ENCODE peak calls at places on chromosomes 12 and 14, in ten cellular contexts. One of them, this sample, is unnamed.
A peak's percentile ranks its signal among the peaks of the same experiment; 100 is the strongest.

GRCh38 chr14:103808403-103809001 is 38.9 kb downstream of the PPP1R13B start:
- DNase-seq in GM13976: peak; percentile 61
- DNase-seq in neural crest cell: peak; percentile 72
- DNase-seq in AG09319: peak; percentile 29
- DNase-seq in testis: peak; percentile 82
- DNase-seq in activated CD8-positive, alpha-beta T cell treated with anti-CD3 and anti-CD28 coated beads for 36 hours: peak; percentile 77
- DNase-seq in hepatocyte: peak; percentile 85
- DNase-seq in esophagus squamous epithelium: no peak
- DNase-seq in IMR-90: peak; percentile 65
- DNase-seq in AG04450: peak; percentile 20
- DNase-seq in this sample: peak; percentile 62

GRCh38 chr12:27940756-27941402 is 31.7 kb downstream of the PTHLH start:
- DNase-seq in AG09319: peak; percentile 42
- DNase-seq in hepatocyte: peak; percentile 81
- DNase-seq in esophagus squamous epithelium: peak; percentile 3
- DNase-seq in neural crest cell: peak; percentile 63
- DNase-seq in testis: peak; percentile 91
- DNase-seq in AG04450: peak; percentile 47
- DNase-seq in GM13976: peak; percentile 72
- DNase-seq in IMR-90: peak; percentile 82
- DNase-seq in activated CD8-positive, alpha-beta T cell treated with anti-CD3 and anti-CD28 coated beads for 36 hours: peak; percentile 90
- DNase-seq in this sample: peak; percentile 66

GRCh38 chr12:113942209-113942608 is 23.9 kb downstream of the RBM19 start:
- DNase-seq in esophagus squamous epithelium: no peak
- DNase-seq in IMR-90: no peak
- DNase-seq in GM13976: no peak
- DNase-seq in AG09319: no peak
- DNase-seq in activated CD8-positive, alpha-beta T cell treated with anti-CD3 and anti-CD28 coated beads for 36 hours: no peak
- DNase-seq in neural crest cell: no peak
- DNase-seq in hepatocyte: no peak
- DNase-seq in AG04450: no peak
- DNase-seq in testis: no peak
- DNase-seq in this sample: no peak

GRCh38 chr12:104604070-104604994 is 147.6 kb downstream of the CHST11 start:
- DNase-seq in esophagus squamous epithelium: no peak
- DNase-seq in IMR-90: peak; percentile 96
- DNase-seq in neural crest cell: peak; percentile 3
- DNase-seq in testis: peak; percentile 79
- DNase-seq in AG04450: peak; percentile 81
- DNase-seq in hepatocyte: peak; percentile 83
- DNase-seq in activated CD8-positive, alpha-beta T cell treated with anti-CD3 and anti-CD28 coated beads for 36 hours: peak; percentile 54
- DNase-seq in AG09319: peak; percentile 82
- DNase-seq in GM13976: peak; percentile 79
- DNase-seq in this sample: peak; percentile 76

GRCh38 chr12:121916719-121917118 is 1.7 kb upstream of the CFAP251 start:
- DNase-seq in neural crest cell: peak; percentile 19
- DNase-seq in AG04450: no peak
- DNase-seq in esophagus squamous epithelium: no peak
- DNase-seq in activated CD8-positive, alpha-beta T cell treated with anti-CD3 and anti-CD28 coated beads for 36 hours: peak; percentile 12
- DNase-seq in GM13976: no peak
- DNase-seq in AG09319: no peak
- DNase-seq in hepatocyte: peak; percentile 61
- DNase-seq in IMR-90: peak; percentile 67
- DNase-seq in testis: peak; percentile 33
- DNase-seq in this sample: no peak

GRCh38 chr12:104219361-104219892 is 3.8 kb downstream of the TXNRD1 start:
- DNase-seq in activated CD8-positive, alpha-beta T cell treated with anti-CD3 and anti-CD28 coated beads for 36 hours: no peak
- DNase-seq in AG04450: peak; percentile 92
- DNase-seq in IMR-90: peak; percentile 98
- DNase-seq in hepatocyte: peak; percentile 75
- DNase-seq in AG09319: peak; percentile 94
- DNase-seq in neural crest cell: no peak
- DNase-seq in testis: peak; percentile 52
- DNase-seq in esophagus squamous epithelium: no peak
- DNase-seq in GM13976: no peak
- DNase-seq in this sample: no peak

GRCh38 chr14:30243805-30244204 is 315.2 kb upstream of the G2E3 start:
- DNase-seq in hepatocyte: no peak
- DNase-seq in AG09319: no peak
- DNase-seq in AG04450: peak; percentile 20
- DNase-seq in IMR-90: peak; percentile 85
- DNase-seq in GM13976: no peak
- DNase-seq in testis: no peak
- DNase-seq in activated CD8-positive, alpha-beta T cell treated with anti-CD3 and anti-CD28 coated beads for 36 hours: no peak
- DNase-seq in neural crest cell: no peak
- DNase-seq in esophagus squamous epithelium: no peak
- DNase-seq in this sample: no peak

GRCh38 chr12:120944645-120945217 is 33.6 kb upstream of the HNF1A start:
- DNase-seq in GM13976: peak; percentile 71
- DNase-seq in testis: peak; percentile 62
- DNase-seq in hepatocyte: peak; percentile 68
- DNase-seq in IMR-90: peak; percentile 18
- DNase-seq in AG09319: no peak
- DNase-seq in AG04450: peak; percentile 10
- DNase-seq in neural crest cell: peak; percentile 67
- DNase-seq in esophagus squamous epithelium: no peak
- DNase-seq in activated CD8-positive, alpha-beta T cell treated with anti-CD3 and anti-CD28 coated beads for 36 hours: peak; percentile 86
- DNase-seq in this sample: peak; percentile 67

GRCh38 chr12:32502693-32503510 is 103.5 kb downstream of the FGD4 start:
- DNase-seq in AG09319: peak; percentile 69
- DNase-seq in AG04450: no peak
- DNase-seq in GM13976: no peak
- DNase-seq in esophagus squamous epithelium: no peak
- DNase-seq in IMR-90: peak; percentile 55
- DNase-seq in activated CD8-positive, alpha-beta T cell treated with anti-CD3 and anti-CD28 coated beads for 36 hours: no peak
- DNase-seq in hepatocyte: peak; percentile 25
- DNase-seq in neural crest cell: no peak
- DNase-seq in testis: peak; percentile 65
- DNase-seq in this sample: no peak

DNA sequence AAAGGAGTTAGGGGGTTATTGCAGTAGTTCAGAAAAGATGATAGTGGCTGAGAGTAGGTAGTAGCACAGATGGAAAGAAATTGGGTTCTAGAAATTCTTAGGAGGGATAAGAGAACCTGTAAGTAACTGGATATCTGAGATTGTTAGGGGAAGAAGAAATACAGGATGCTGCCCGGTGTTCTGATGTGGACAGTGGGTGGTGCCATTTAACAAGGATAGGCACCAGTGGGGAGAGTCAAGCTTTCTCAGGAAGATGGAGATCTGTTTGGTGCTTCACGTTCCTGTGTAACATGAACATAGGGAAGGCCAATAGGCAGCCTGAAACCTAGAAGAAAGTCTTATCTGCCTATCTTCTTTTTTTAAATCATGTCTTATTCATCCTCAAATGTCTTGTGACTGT is 245.9 kb downstream of the NPAS3 start:
- DNase-seq in neural crest cell: no peak
- DNase-seq in testis: no peak
- DNase-seq in GM13976: no peak
- DNase-seq in AG09319: no peak
- DNase-seq in hepatocyte: no peak
- DNase-seq in activated CD8-positive, alpha-beta T cell treated with anti-CD3 and anti-CD28 coated beads for 36 hours: no peak
- DNase-seq in esophagus squamous epithelium: no peak
- DNase-seq in IMR-90: no peak
- DNase-seq in AG04450: no peak
- DNase-seq in this sample: no peak
- TF ChIP-seq CTCF in neural crest cell: no peak
- TF ChIP-seq CTCF in testis: no peak
- TF ChIP-seq CTCF in GM13976: no peak
- TF ChIP-seq CTCF in AG09319: peak; percentile 22
- TF ChIP-seq CTCF in hepatocyte: peak; percentile 22
- TF ChIP-seq CTCF in activated CD8-positive, alpha-beta T cell treated with anti-CD3 and anti-CD28 coated beads for 36 hours: no peak
- TF ChIP-seq CTCF in esophagus squamous epithelium: no peak
- TF ChIP-seq CTCF in IMR-90: no peak
- TF ChIP-seq CTCF in AG04450: no peak
- TF ChIP-seq CTCF in this sample: no peak

GRCh38 chr12:57896139-57896436 is 45.3 kb upstream of the ATP23 start:
- DNase-seq in AG09319: no peak
- DNase-seq in neural crest cell: no peak
- DNase-seq in activated CD8-positive, alpha-beta T cell treated with anti-CD3 and anti-CD28 coated beads for 36 hours: no peak
- DNase-seq in hepatocyte: no peak
- DNase-seq in testis: peak; percentile 49
- DNase-seq in IMR-90: no peak
- DNase-seq in GM13976: no peak
- DNase-seq in AG04450: no peak
- DNase-seq in esophagus squamous epithelium: no peak
- DNase-seq in this sample: no peak
- TF ChIP-seq CTCF in AG09319: no peak
- TF ChIP-seq CTCF in neural crest cell: no peak
- TF ChIP-seq CTCF in activated CD8-positive, alpha-beta T cell treated with anti-CD3 and anti-CD28 coated beads for 36 hours: no peak
- TF ChIP-seq CTCF in hepatocyte: peak; percentile 20
- TF ChIP-seq CTCF in testis: no peak
- TF ChIP-seq CTCF in IMR-90: no peak
- TF ChIP-seq CTCF in GM13976: no peak
- TF ChIP-seq CTCF in AG04450: no peak
- TF ChIP-seq CTCF in esophagus squamous epithelium: no peak
- TF ChIP-seq CTCF in this sample: no peak

GRCh38 chr12:92145481-92145730 is 240 bp downstream of the BTG1 start:
- DNase-seq in hepatocyte: no peak
- DNase-seq in activated CD8-positive, alpha-beta T cell treated with anti-CD3 and anti-CD28 coated beads for 36 hours: no peak
- DNase-seq in testis: no peak
- DNase-seq in AG04450: no peak
- DNase-seq in GM13976: no peak
- DNase-seq in AG09319: no peak
- DNase-seq in neural crest cell: peak; percentile 20
- DNase-seq in esophagus squamous epithelium: no peak
- DNase-seq in IMR-90: no peak
- DNase-seq in this sample: no peak

GRCh38 chr12:92146497-92146828 is 817 bp upstream of the BTG1 start:
- DNase-seq in AG09319: no peak
- DNase-seq in activated CD8-positive, alpha-beta T cell treated with anti-CD3 and anti-CD28 coated beads for 36 hours: no peak
- DNase-seq in neural crest cell: no peak
- DNase-seq in hepatocyte: no peak
- DNase-seq in testis: no peak
- DNase-seq in AG04450: no peak
- DNase-seq in esophagus squamous epithelium: no peak
- DNase-seq in IMR-90: peak; percentile 59
- DNase-seq in GM13976: no peak
- DNase-seq in this sample: no peak

GRCh38 chr12:92144631-92145480 is 790 bp downstream of the BTG1 start:
- DNase-seq in IMR-90: peak; percentile 52
- DNase-seq in testis: peak; percentile 46
- DNase-seq in esophagus squamous epithelium: no peak
- DNase-seq in hepatocyte: peak; percentile 50
- DNase-seq in GM13976: no peak
- DNase-seq in AG09319: no peak
- DNase-seq in AG04450: no peak
- DNase-seq in activated CD8-positive, alpha-beta T cell treated with anti-CD3 and anti-CD28 coated beads for 36 hours: peak; percentile 62
- DNase-seq in neural crest cell: peak; percentile 42
- DNase-seq in this sample: no peak

GRCh38 chr12:92146865-92147264 is 1.2 kb upstream of the BTG1 start:
- DNase-seq in hepatocyte: no peak
- DNase-seq in neural crest cell: no peak
- DNase-seq in activated CD8-positive, alpha-beta T cell treated with anti-CD3 and anti-CD28 coated beads for 36 hours: no peak
- DNase-seq in AG09319: no peak
- DNase-seq in GM13976: no peak
- DNase-seq in IMR-90: no peak
- DNase-seq in esophagus squamous epithelium: no peak
- DNase-seq in testis: no peak
- DNase-seq in AG04450: no peak
- DNase-seq in this sample: no peak

GRCh38 chr12:92145731-92146496 is at the start of gene BTG1:
- DNase-seq in hepatocyte: peak; percentile 100
- DNase-seq in esophagus squamous epithelium: peak; percentile 98
- DNase-seq in GM13976: peak; percentile 96
- DNase-seq in IMR-90: peak; percentile 100
- DNase-seq in AG04450: peak; percentile 100
- DNase-seq in testis: peak; percentile 100
- DNase-seq in neural crest cell: peak; percentile 98
- DNase-seq in activated CD8-positive, alpha-beta T cell treated with anti-CD3 and anti-CD28 coated beads for 36 hours: peak; percentile 99
- DNase-seq in AG09319: peak; percentile 100
- DNase-seq in this sample: peak; percentile 93
- TF ChIP-seq CTCF in hepatocyte: no peak
- TF ChIP-seq CTCF in esophagus squamous epithelium: peak; percentile 13
- TF ChIP-seq CTCF in GM13976: no peak
- TF ChIP-seq CTCF in IMR-90: peak; percentile 7
- TF ChIP-seq CTCF in AG04450: no peak
- TF ChIP-seq CTCF in testis: no peak
- TF ChIP-seq CTCF in neural crest cell: no peak
- TF ChIP-seq CTCF in activated CD8-positive, alpha-beta T cell treated with anti-CD3 and anti-CD28 coated beads for 36 hours: no peak
- TF ChIP-seq CTCF in AG09319: no peak
- TF ChIP-seq CTCF in this sample: peak; percentile 18

GRCh38 chr14:75283884-75284563 is 5.4 kb downstream of the FOS start:
- DNase-seq in IMR-90: peak; percentile 51
- DNase-seq in AG09319: no peak
- DNase-seq in hepatocyte: peak; percentile 55
- DNase-seq in testis: no peak
- DNase-seq in neural crest cell: no peak
- DNase-seq in AG04450: no peak
- DNase-seq in activated CD8-positive, alpha-beta T cell treated with anti-CD3 and anti-CD28 coated beads for 36 hours: no peak
- DNase-seq in GM13976: no peak
- DNase-seq in esophagus squamous epithelium: no peak
- DNase-seq in this sample: no peak
- TF ChIP-seq CTCF in IMR-90: no peak
- TF ChIP-seq CTCF in AG09319: no peak
- TF ChIP-seq CTCF in hepatocyte: no peak
- TF ChIP-seq CTCF in testis: no peak
- TF ChIP-seq CTCF in neural crest cell: no peak
- TF ChIP-seq CTCF in AG04450: no peak
- TF ChIP-seq CTCF in activated CD8-positive, alpha-beta T cell treated with anti-CD3 and anti-CD28 coated beads for 36 hours: no peak
- TF ChIP-seq CTCF in GM13976: no peak
- TF ChIP-seq CTCF in esophagus squamous epithelium: peak; percentile 0
- TF ChIP-seq CTCF in this sample: no peak

GRCh38 chr14:72809063-72809462 is 84.8 kb downstream of the DPF3 start:
- DNase-seq in IMR-90: no peak
- DNase-seq in neural crest cell: no peak
- DNase-seq in activated CD8-positive, alpha-beta T cell treated with anti-CD3 and anti-CD28 coated beads for 36 hours: no peak
- DNase-seq in GM13976: no peak
- DNase-seq in AG09319: no peak
- DNase-seq in esophagus squamous epithelium: no peak
- DNase-seq in testis: no peak
- DNase-seq in hepatocyte: no peak
- DNase-seq in AG04450: no peak
- DNase-seq in this sample: no peak
- TF ChIP-seq CTCF in IMR-90: no peak
- TF ChIP-seq CTCF in neural crest cell: no peak
- TF ChIP-seq CTCF in activated CD8-positive, alpha-beta T cell treated with anti-CD3 and anti-CD28 coated beads for 36 hours: no peak
- TF ChIP-seq CTCF in GM13976: no peak
- TF ChIP-seq CTCF in AG09319: no peak
- TF ChIP-seq CTCF in esophagus squamous epithelium: no peak
- TF ChIP-seq CTCF in testis: no peak
- TF ChIP-seq CTCF in hepatocyte: no peak
- TF ChIP-seq CTCF in AG04450: no peak
- TF ChIP-seq CTCF in this sample: no peak

GRCh38 chr12:107564946-107565345 is 120.7 kb upstream of the PWP1 start:
- DNase-seq in activated CD8-positive, alpha-beta T cell treated with anti-CD3 and anti-CD28 coated beads for 36 hours: peak; percentile 16
- DNase-seq in GM13976: no peak
- DNase-seq in esophagus squamous epithelium: no peak
- DNase-seq in AG04450: no peak
- DNase-seq in IMR-90: peak; percentile 16
- DNase-seq in hepatocyte: peak; percentile 30
- DNase-seq in AG09319: no peak
- DNase-seq in testis: no peak
- DNase-seq in neural crest cell: no peak
- DNase-seq in this sample: no peak
- TF ChIP-seq CTCF in activated CD8-positive, alpha-beta T cell treated with anti-CD3 and anti-CD28 coated beads for 36 hours: peak; percentile 27
- TF ChIP-seq CTCF in GM13976: peak; percentile 44
- TF ChIP-seq CTCF in esophagus squamous epithelium: peak; percentile 38
- TF ChIP-seq CTCF in AG04450: peak; percentile 35
- TF ChIP-seq CTCF in IMR-90: no peak
- TF ChIP-seq CTCF in hepatocyte: peak; percentile 35
- TF ChIP-seq CTCF in AG09319: peak; percentile 31
- TF ChIP-seq CTCF in testis: peak; percentile 32
- TF ChIP-seq CTCF in neural crest cell: peak; percentile 49
- TF ChIP-seq CTCF in this sample: peak; percentile 31

GRCh38 chr12:99390707-99391106 is 256.8 kb upstream of the GARIN6 start:
- DNase-seq in hepatocyte: no peak
- DNase-seq in AG09319: no peak
- DNase-seq in testis: peak; percentile 43
- DNase-seq in IMR-90: no peak
- DNase-seq in esophagus squamous epithelium: no peak
- DNase-seq in GM13976: no peak
- DNase-seq in AG04450: no peak
- DNase-seq in activated CD8-positive, alpha-beta T cell treated with anti-CD3 and anti-CD28 coated beads for 36 hours: peak; percentile 1
- DNase-seq in neural crest cell: peak; percentile 10
- DNase-seq in this sample: peak; percentile 19
- TF ChIP-seq CTCF in hepatocyte: no peak
- TF ChIP-seq CTCF in AG09319: peak; percentile 20
- TF ChIP-seq CTCF in testis: peak; percentile 27
- TF ChIP-seq CTCF in IMR-90: peak; percentile 9
- TF ChIP-seq CTCF in esophagus squamous epithelium: peak; percentile 31
- TF ChIP-seq CTCF in GM13976: peak; percentile 48
- TF ChIP-seq CTCF in AG04450: no peak
- TF ChIP-seq CTCF in activated CD8-positive, alpha-beta T cell treated with anti-CD3 and anti-CD28 coated beads for 36 hours: no peak
- TF ChIP-seq CTCF in neural crest cell: peak; percentile 46
- TF ChIP-seq CTCF in this sample: peak; percentile 43

This sample was measured in GM10248.